ENCODE peak calls at places on chromosomes 11 and 22, in seven cellular contexts. One of them, this sample, is unnamed.

GRCh38 chr11:17986711-17987220 is 26.1 kb downstream of the SERGEF start:
- ATAC-seq in left cardiac atrium: no peak
- ATAC-seq in naive thymus-derived CD4-positive, alpha-beta T cell: no peak
- ATAC-seq in CD4-positive, alpha-beta T cell: no peak
- ATAC-seq in GM23338: no peak
- ATAC-seq in stimulated activated naive CD8-positive, alpha-beta T cell treated with anti-CD3 and anti-CD28 coated beads, Interleukin-15, amount 100 ng/mL, for 72 hours: no peak
- ATAC-seq in K562: no peak
- ATAC-seq in this sample: no peak

GRCh38 chr11:86089659-86090058 is 20.8 kb upstream of the PICALM start:
- ATAC-seq in stimulated activated naive CD8-positive, alpha-beta T cell treated with anti-CD3 and anti-CD28 coated beads, Interleukin-15, amount 100 ng/mL, for 72 hours: no peak
- ATAC-seq in GM23338: no peak
- ATAC-seq in K562: no peak
- ATAC-seq in CD4-positive, alpha-beta T cell: no peak
- ATAC-seq in left cardiac atrium: no peak
- ATAC-seq in naive thymus-derived CD4-positive, alpha-beta T cell: no peak
- ATAC-seq in this sample: no peak

GRCh38 chr22:22902247-22902962 is 14.8 kb downstream of the IGLL5 start:
- ATAC-seq in stimulated activated naive CD8-positive, alpha-beta T cell treated with anti-CD3 and anti-CD28 coated beads, Interleukin-15, amount 100 ng/mL, for 72 hours: no peak
- ATAC-seq in K562: no peak
- ATAC-seq in left cardiac atrium: no peak
- ATAC-seq in GM23338: no peak
- ATAC-seq in naive thymus-derived CD4-positive, alpha-beta T cell: no peak
- ATAC-seq in CD4-positive, alpha-beta T cell: no peak
- ATAC-seq in this sample: no peak

GRCh38 chr22:44622685-44623084 is 79.3 kb upstream of the PRR5 start:
- ATAC-seq in GM23338: no peak
- ATAC-seq in naive thymus-derived CD4-positive, alpha-beta T cell: no peak
- ATAC-seq in K562: no peak
- ATAC-seq in stimulated activated naive CD8-positive, alpha-beta T cell treated with anti-CD3 and anti-CD28 coated beads, Interleukin-15, amount 100 ng/mL, for 72 hours: no peak
- ATAC-seq in CD4-positive, alpha-beta T cell: no peak
- ATAC-seq in left cardiac atrium: no peak
- ATAC-seq in this sample: no peak

GRCh38 chr11:2474059-2474901 is 29.5 kb downstream of the KCNQ1 start:
- ATAC-seq in GM23338: no peak
- ATAC-seq in naive thymus-derived CD4-positive, alpha-beta T cell: no peak
- ATAC-seq in CD4-positive, alpha-beta T cell: no peak
- ATAC-seq in K562: no peak
- ATAC-seq in left cardiac atrium: peak
- ATAC-seq in stimulated activated naive CD8-positive, alpha-beta T cell treated with anti-CD3 and anti-CD28 coated beads, Interleukin-15, amount 100 ng/mL, for 72 hours: no peak
- ATAC-seq in this sample: no peak

GRCh38 chr11:72552399-72552910 is 118.1 kb upstream of the CLPB start:
- ATAC-seq in K562: no peak
- ATAC-seq in GM23338: no peak
- ATAC-seq in stimulated activated naive CD8-positive, alpha-beta T cell treated with anti-CD3 and anti-CD28 coated beads, Interleukin-15, amount 100 ng/mL, for 72 hours: no peak
- ATAC-seq in left cardiac atrium: no peak
- ATAC-seq in CD4-positive, alpha-beta T cell: no peak
- ATAC-seq in naive thymus-derived CD4-positive, alpha-beta T cell: no peak
- ATAC-seq in this sample: no peak

GRCh38 chr22:29152381-29153138 is 53.1 kb upstream of the EMID1 start:
- ATAC-seq in K562: peak
- ATAC-seq in stimulated activated naive CD8-positive, alpha-beta T cell treated with anti-CD3 and anti-CD28 coated beads, Interleukin-15, amount 100 ng/mL, for 72 hours: no peak
- ATAC-seq in left cardiac atrium: peak
- ATAC-seq in CD4-positive, alpha-beta T cell: no peak
- ATAC-seq in naive thymus-derived CD4-positive, alpha-beta T cell: peak
- ATAC-seq in GM23338: peak
- ATAC-seq in this sample: no peak

GRCh38 chr11:834371-835316 is 1.9 kb downstream of the CD151 start:
- ATAC-seq in GM23338: no peak
- ATAC-seq in naive thymus-derived CD4-positive, alpha-beta T cell: no peak
- ATAC-seq in CD4-positive, alpha-beta T cell: no peak
- ATAC-seq in left cardiac atrium: peak
- ATAC-seq in stimulated activated naive CD8-positive, alpha-beta T cell treated with anti-CD3 and anti-CD28 coated beads, Interleukin-15, amount 100 ng/mL, for 72 hours: no peak
- ATAC-seq in K562: no peak
- ATAC-seq in this sample: no peak

GRCh38 chr11:74683941-74684481 is 47.2 kb downstream of the CHRDL2 start:
- ATAC-seq in CD4-positive, alpha-beta T cell: no peak
- ATAC-seq in stimulated activated naive CD8-positive, alpha-beta T cell treated with anti-CD3 and anti-CD28 coated beads, Interleukin-15, amount 100 ng/mL, for 72 hours: no peak
- ATAC-seq in left cardiac atrium: no peak
- ATAC-seq in GM23338: peak
- ATAC-seq in K562: no peak
- ATAC-seq in naive thymus-derived CD4-positive, alpha-beta T cell: no peak
- ATAC-seq in this sample: no peak

GRCh38 chr11:78224906-78225420 is 36.2 kb downstream of the USP35 start:
- ATAC-seq in stimulated activated naive CD8-positive, alpha-beta T cell treated with anti-CD3 and anti-CD28 coated beads, Interleukin-15, amount 100 ng/mL, for 72 hours: no peak
- ATAC-seq in K562: no peak
- ATAC-seq in left cardiac atrium: no peak
- ATAC-seq in CD4-positive, alpha-beta T cell: no peak
- ATAC-seq in GM23338: no peak
- ATAC-seq in naive thymus-derived CD4-positive, alpha-beta T cell: no peak
- ATAC-seq in this sample: no peak

GRCh38 chr11:88106685-88107084 is 68.6 kb downstream of the RAB38 start:
- ATAC-seq in stimulated activated naive CD8-positive, alpha-beta T cell treated with anti-CD3 and anti-CD28 coated beads, Interleukin-15, amount 100 ng/mL, for 72 hours: no peak
- ATAC-seq in CD4-positive, alpha-beta T cell: no peak
- ATAC-seq in naive thymus-derived CD4-positive, alpha-beta T cell: no peak
- ATAC-seq in GM23338: no peak
- ATAC-seq in left cardiac atrium: no peak
- ATAC-seq in K562: no peak
- ATAC-seq in this sample: no peak

GRCh38 chr22:37627091-37627490 is 12.4 kb upstream of the SH3BP1 start:
- ATAC-seq in K562: no peak
- ATAC-seq in CD4-positive, alpha-beta T cell: peak
- ATAC-seq in naive thymus-derived CD4-positive, alpha-beta T cell: peak
- ATAC-seq in left cardiac atrium: no peak
- ATAC-seq in stimulated activated naive CD8-positive, alpha-beta T cell treated with anti-CD3 and anti-CD28 coated beads, Interleukin-15, amount 100 ng/mL, for 72 hours: peak
- ATAC-seq in GM23338: no peak
- ATAC-seq in this sample: no peak

GRCh38 chr11:100618914-100619313 is 68.2 kb upstream of the ARHGAP42 start:
- ATAC-seq in K562: no peak
- ATAC-seq in left cardiac atrium: peak
- ATAC-seq in CD4-positive, alpha-beta T cell: no peak
- ATAC-seq in stimulated activated naive CD8-positive, alpha-beta T cell treated with anti-CD3 and anti-CD28 coated beads, Interleukin-15, amount 100 ng/mL, for 72 hours: no peak
- ATAC-seq in naive thymus-derived CD4-positive, alpha-beta T cell: no peak
- ATAC-seq in GM23338: no peak
- ATAC-seq in this sample: no peak

GRCh38 chr11:2325719-2326118 is 23.9 kb downstream of the TSPAN32 start:
- ATAC-seq in left cardiac atrium: peak
- ATAC-seq in naive thymus-derived CD4-positive, alpha-beta T cell: no peak
- ATAC-seq in GM23338: no peak
- ATAC-seq in stimulated activated naive CD8-positive, alpha-beta T cell treated with anti-CD3 and anti-CD28 coated beads, Interleukin-15, amount 100 ng/mL, for 72 hours: no peak
- ATAC-seq in CD4-positive, alpha-beta T cell: no peak
- ATAC-seq in K562: peak
- ATAC-seq in this sample: no peak

GRCh38 chr22:38937036-38937435 is 20.4 kb upstream of the APOBEC3A start:
- ATAC-seq in GM23338: no peak
- ATAC-seq in stimulated activated naive CD8-positive, alpha-beta T cell treated with anti-CD3 and anti-CD28 coated beads, Interleukin-15, amount 100 ng/mL, for 72 hours: no peak
- ATAC-seq in K562: no peak
- ATAC-seq in naive thymus-derived CD4-positive, alpha-beta T cell: no peak
- ATAC-seq in CD4-positive, alpha-beta T cell: no peak
- ATAC-seq in left cardiac atrium: no peak
- ATAC-seq in this sample: no peak

GRCh38 chr22:30565341-30565740 is 9.1 kb downstream of the GAL3ST1 start:
- ATAC-seq in stimulated activated naive CD8-positive, alpha-beta T cell treated with anti-CD3 and anti-CD28 coated beads, Interleukin-15, amount 100 ng/mL, for 72 hours: no peak
- ATAC-seq in K562: no peak
- ATAC-seq in GM23338: no peak
- ATAC-seq in naive thymus-derived CD4-positive, alpha-beta T cell: no peak
- ATAC-seq in left cardiac atrium: no peak
- ATAC-seq in CD4-positive, alpha-beta T cell: no peak
- ATAC-seq in this sample: no peak

GRCh38 chr22:31537019-31537535 is 40.7 kb downstream of the SFI1 start:
- ATAC-seq in GM23338: no peak
- ATAC-seq in stimulated activated naive CD8-positive, alpha-beta T cell treated with anti-CD3 and anti-CD28 coated beads, Interleukin-15, amount 100 ng/mL, for 72 hours: peak
- ATAC-seq in K562: peak
- ATAC-seq in naive thymus-derived CD4-positive, alpha-beta T cell: no peak
- ATAC-seq in CD4-positive, alpha-beta T cell: peak
- ATAC-seq in left cardiac atrium: no peak
- ATAC-seq in this sample: peak

GRCh38 chr11:59368238-59369022 is 9.7 kb downstream of the OR5AN1 start:
- ATAC-seq in CD4-positive, alpha-beta T cell: no peak
- ATAC-seq in GM23338: no peak
- ATAC-seq in naive thymus-derived CD4-positive, alpha-beta T cell: peak
- ATAC-seq in K562: no peak
- ATAC-seq in stimulated activated naive CD8-positive, alpha-beta T cell treated with anti-CD3 and anti-CD28 coated beads, Interleukin-15, amount 100 ng/mL, for 72 hours: no peak
- ATAC-seq in left cardiac atrium: peak
- ATAC-seq in this sample: peak

GRCh38 chr11:128171496-128171895 is 415.9 kb downstream of the ETS1 start:
- ATAC-seq in stimulated activated naive CD8-positive, alpha-beta T cell treated with anti-CD3 and anti-CD28 coated beads, Interleukin-15, amount 100 ng/mL, for 72 hours: no peak
- ATAC-seq in naive thymus-derived CD4-positive, alpha-beta T cell: no peak
- ATAC-seq in left cardiac atrium: no peak
- ATAC-seq in K562: no peak
- ATAC-seq in CD4-positive, alpha-beta T cell: no peak
- ATAC-seq in GM23338: no peak
- ATAC-seq in this sample: no peak

GRCh38 chr11:95247883-95248282 is 16.9 kb upstream of the SESN3 start:
- ATAC-seq in K562: no peak
- ATAC-seq in naive thymus-derived CD4-positive, alpha-beta T cell: no peak
- ATAC-seq in CD4-positive, alpha-beta T cell: no peak
- ATAC-seq in stimulated activated naive CD8-positive, alpha-beta T cell treated with anti-CD3 and anti-CD28 coated beads, Interleukin-15, amount 100 ng/mL, for 72 hours: no peak
- ATAC-seq in GM23338: no peak
- ATAC-seq in left cardiac atrium: no peak
- ATAC-seq in this sample: peak

This sample was measured in stimulated activated memory B cell treated with anti-CD40 and anti-IgM and Interleukin-4, amounts not matched to agents 10 μg/mL and 1 μg/mL and 100 μg/mL, for 72 hours.